ENCODE peak calls at places on chromosomes 5 and 9, in four cellular contexts. F, W, A and V are unnamed samples.

GRCh38 chr5:113394658-113395057 is 40.1 kb downstream of the TSSK1B start:
- DNase-seq in F (no peak), A (no peak), W (no peak), V (no peak)

GRCh38 chr9:74078647-74079046 is 418.5 kb upstream of the RORB start:
- DNase-seq in A (no peak), F (no peak), W (no peak), V (no peak)

GRCh38 chr9:120366646-120367019 is 213.3 kb downstream of the CDK5RAP2 start:
- DNase-seq in A (no peak), W (no peak), F (no peak), V (no peak)

GRCh38 chr5:56910123-56910951 is 941 bp downstream of the SETD9 start:
- DNase-seq in F (peak), A (peak), W (peak), V (peak)

GRCh38 chr9:89463986-89464901 is 33.7 kb downstream of the SEMA4D start:
- DNase-seq in F (peak), A (no peak), W (peak), V (peak)

GRCh38 chr9:114424126-114424525 is 36.3 kb upstream of the AKNA start:
- DNase-seq in W (no peak), A (no peak), F (no peak), V (peak)

GRCh38 chr9:4894076-4894475 is 91.0 kb upstream of the JAK2 start:
- DNase-seq in W (no peak), F (no peak), A (no peak), V (no peak)

GRCh38 chr5:132673939-132674630 is at the start of gene IL4:
- DNase-seq in W (no peak), F (no peak), A (no peak), V (no peak)

GRCh38 chr9:133702798-133703570 is 35.2 kb downstream of the SARDH start:
- DNase-seq in A (no peak), W (no peak), F (no peak), V (peak)

GRCh38 chr9:121557581-121558422 is 58.2 kb upstream of the GGTA1 start:
- DNase-seq in F (peak), A (peak), W (peak), V (peak)

GRCh38 chr5:179699640-179700298 is 1.0 kb downstream of the CANX start:
- DNase-seq in A (no peak), W (no peak), F (peak), V (no peak)

GRCh38 chr9:3746296-3747275 is 220.8 kb upstream of the RFX3 start:
- DNase-seq in W (no peak), A (no peak), F (no peak), V (no peak)

GRCh38 chr5:179285236-179285635 is 60.0 kb downstream of the ADAMTS2 start:
- DNase-seq in W (no peak), A (no peak), F (no peak), V (peak)

GRCh38 chr5:147904110-147904509 is 2.2 kb downstream of the C5orf46 start:
- DNase-seq in F (no peak), A (no peak), W (no peak), V (no peak)

GRCh38 chr5:80238778-80239679 is 16.8 kb downstream of the SERINC5 start:
- DNase-seq in W (peak), F (peak), A (no peak), V (no peak)

GRCh38 chr9:70981312-70981711 is 140.1 kb downstream of the TRPM3 start:
- DNase-seq in A (no peak), F (no peak), W (no peak), V (no peak)

GRCh38 chr5:175743676-175744210 is 85.9 kb downstream of the HRH2 start:
- DNase-seq in F (no peak), A (no peak), W (no peak), V (no peak)

GRCh38 chr9:106376689-106377088 is 486.3 kb upstream of the ZNF462 start:
- DNase-seq in W (no peak), A (no peak), F (no peak), V (no peak)

GRCh38 chr5:166102947-166103346 is 2188.5 kb upstream of the WWC1 start:
- DNase-seq in W (no peak), F (no peak), A (no peak), V (no peak)

GRCh38 chr5:136016945-136017530 is 11.8 kb upstream of the TGFBI start:
- DNase-seq in W (no peak), A (no peak), F (no peak), V (no peak)

GRCh38 chr9:35522189-35522588 is 32.3 kb downstream of the RUSC2 start:
- DNase-seq in A (no peak), F (no peak), W (no peak), V (no peak)

GRCh38 chr5:36796171-36796570 is 80.4 kb upstream of the NIPBL start:
- DNase-seq in F (no peak), A (no peak), W (no peak), V (no peak)

GRCh38 chr5:73496984-73497457 is 1.2 kb upstream of the BTF3 start:
- DNase-seq in W (no peak), A (no peak), F (no peak), V (no peak)

GRCh38 chr5:176396330-176396729 is 7.8 kb downstream of the HIGD2A start:
- DNase-seq in F (no peak), W (no peak), A (no peak), V (no peak)

GRCh38 chr5:54551906-54552305 is 34.3 kb downstream of the SNX18 start:
- DNase-seq in F (no peak), W (no peak), A (no peak), V (no peak)

GRCh38 chr9:76542360-76542759 is 83.4 kb downstream of the GCNT1 start:
- DNase-seq in W (no peak), F (no peak), A (no peak), V (no peak)

GRCh38 chr5:6633469-6634326 is 458 bp downstream of the SRD5A1 start:
- DNase-seq in W (no peak), A (peak), F (no peak), V (no peak)

GRCh38 chr5:66967102-66967501 is 229.5 kb downstream of the CD180 start:
- DNase-seq in A (no peak), F (no peak), W (no peak), V (no peak)

GRCh38 chr9:15764131-15764530 is 211.3 kb downstream of the CCDC171 start:
- DNase-seq in A (no peak), F (no peak), W (no peak), V (no peak)

GRCh38 chr9:127175764-127176163 is 53.3 kb upstream of the ANGPTL2 start:
- DNase-seq in W (peak), A (no peak), F (peak), V (no peak)

GRCh38 chr5:68409259-68409658 is 193.7 kb downstream of the PIK3R1 start:
- DNase-seq in W (no peak), A (no peak), F (no peak), V (no peak)

GRCh38 chr5:5069851-5070250 is 70.3 kb upstream of the ADAMTS16 start:
- DNase-seq in W (no peak), A (no peak), F (no peak), V (no peak)

GRCh38 chr5:5065472-5065871 is 74.7 kb upstream of the ADAMTS16 start:
- DNase-seq in A (no peak), W (no peak), F (no peak), V (no peak)

GRCh38 chr5:5063533-5063953 is 76.6 kb upstream of the ADAMTS16 start:
- DNase-seq in W (no peak), F (no peak), A (no peak), V (no peak)

GRCh38 chr5:5062903-5063302 is 77.2 kb upstream of the ADAMTS16 start:
- DNase-seq in A (no peak), F (no peak), W (no peak), V (no peak)

DNA sequence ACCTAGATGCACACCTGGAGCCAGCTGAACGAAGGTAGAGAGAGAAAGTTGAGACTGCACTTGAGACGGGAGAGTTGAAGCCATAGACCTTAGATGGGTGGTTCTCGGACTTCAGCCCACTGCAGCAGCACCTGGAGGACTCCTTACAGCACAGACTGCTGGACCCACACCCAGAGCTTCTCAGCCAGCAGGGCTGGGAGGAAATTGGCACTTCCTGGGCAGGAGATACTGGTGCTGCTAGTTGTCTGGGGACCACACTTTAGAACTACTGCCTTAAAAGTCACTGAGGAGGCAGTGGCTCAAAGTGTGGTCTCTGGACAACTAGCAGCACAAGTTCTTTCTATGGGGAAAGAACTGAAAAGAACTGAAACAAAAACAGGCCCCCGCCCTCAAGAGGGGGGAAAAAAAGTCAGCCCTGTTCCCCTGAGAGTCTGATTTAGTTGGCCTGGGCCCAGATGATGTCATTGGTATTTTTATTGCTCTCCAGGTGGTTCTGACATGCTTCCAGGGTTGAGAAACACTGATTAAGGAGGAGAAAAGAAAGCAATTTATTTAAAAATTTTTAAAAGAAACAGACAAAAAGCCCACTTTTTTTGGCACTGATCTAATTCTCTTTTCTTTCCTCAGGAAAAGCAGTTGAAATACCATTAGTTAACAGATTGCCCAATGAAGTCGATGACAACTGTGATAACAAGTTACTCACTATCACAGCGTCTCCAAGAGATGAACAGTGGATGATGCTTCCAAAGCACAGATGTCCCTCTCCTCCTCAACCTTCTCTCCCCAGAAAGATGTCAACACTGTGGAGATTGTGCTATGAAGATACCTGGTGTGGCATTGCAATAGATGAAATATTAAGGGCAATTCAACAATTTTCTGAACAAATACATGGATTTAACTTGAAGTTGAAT is 73.6 kb upstream of the ADAMTS16 start:
- DNase-seq in A (no peak), W (no peak), F (no peak), V (no peak)
- H3K4me3 ChIP-seq in A (no peak), W (no peak), F (no peak), V (no peak)

GRCh38 chr5:172175263-172175719 is 12.7 kb downstream of the STK10 start:
- DNase-seq in F (peak), A (no peak), W (peak), V (peak)
- TF ChIP-seq POLR2AphosphoS5 in F (no peak), A (no peak), W (no peak), V (peak)

GRCh38 chr5:3609120-3609681 is 13.6 kb downstream of the IRX1 start:
- DNase-seq in F (no peak), A (no peak), W (no peak), V (peak)
- H3K4me3 ChIP-seq in F (no peak), A (no peak), W (no peak), V (no peak)

GRCh38 chr5:140870221-140871201 is 1.8 kb downstream of the PCDHA11 start:
- DNase-seq in W (no peak), F (no peak), A (no peak), V (no peak)
- TF ChIP-seq POLR2AphosphoS5 in W (no peak), F (no peak), A (no peak), V (no peak)